ENCODE peak calls at places on chromosome 2, in nine cellular contexts. One of them, this sample, is unnamed.

GRCh38 chr2:167697961-167698360 is 549.4 kb downstream of the STK39 start:
- DNase-seq in activated T-helper 1 cell treated with anti-CD3 and anti-CD28 coated beads, Interleukin-2, amount 50 U/mL, for 16 hours: no peak
- DNase-seq in GM23338: no peak
- DNase-seq in stimulated activated CD4-positive, alpha-beta T cell treated with anti-CD3 and anti-CD28 coated beads, Interleukin-2, amount 100 ng/mL, for 24 hours: no peak
- DNase-seq in breast epithelium: no peak
- DNase-seq in nucleus accumbens: no peak
- DNase-seq in upper lobe of right lung: no peak
- DNase-seq in GM20000: no peak
- DNase-seq in effector CD4-positive, alpha-beta T cell: no peak
- DNase-seq in this sample: no peak

GRCh38 chr2:105140237-105140568 is 101.3 kb upstream of the GPR45 start:
- DNase-seq in GM23338: no peak
- DNase-seq in nucleus accumbens: no peak
- DNase-seq in activated T-helper 1 cell treated with anti-CD3 and anti-CD28 coated beads, Interleukin-2, amount 50 U/mL, for 16 hours: no peak
- DNase-seq in upper lobe of right lung: no peak
- DNase-seq in effector CD4-positive, alpha-beta T cell: no peak
- DNase-seq in stimulated activated CD4-positive, alpha-beta T cell treated with anti-CD3 and anti-CD28 coated beads, Interleukin-2, amount 100 ng/mL, for 24 hours: no peak
- DNase-seq in breast epithelium: no peak
- DNase-seq in GM20000: no peak
- DNase-seq in this sample: no peak

GRCh38 chr2:20414806-20415205 is 32.1 kb upstream of the RHOB start:
- DNase-seq in nucleus accumbens: no peak
- DNase-seq in breast epithelium: peak
- DNase-seq in upper lobe of right lung: no peak
- DNase-seq in stimulated activated CD4-positive, alpha-beta T cell treated with anti-CD3 and anti-CD28 coated beads, Interleukin-2, amount 100 ng/mL, for 24 hours: no peak
- DNase-seq in effector CD4-positive, alpha-beta T cell: no peak
- DNase-seq in GM23338: peak
- DNase-seq in GM20000: no peak
- DNase-seq in activated T-helper 1 cell treated with anti-CD3 and anti-CD28 coated beads, Interleukin-2, amount 50 U/mL, for 16 hours: no peak
- DNase-seq in this sample: no peak

GRCh38 chr2:178756343-178756742 is 50.9 kb downstream of the TTN start:
- DNase-seq in upper lobe of right lung: no peak
- DNase-seq in activated T-helper 1 cell treated with anti-CD3 and anti-CD28 coated beads, Interleukin-2, amount 50 U/mL, for 16 hours: no peak
- DNase-seq in GM23338: no peak
- DNase-seq in stimulated activated CD4-positive, alpha-beta T cell treated with anti-CD3 and anti-CD28 coated beads, Interleukin-2, amount 100 ng/mL, for 24 hours: no peak
- DNase-seq in nucleus accumbens: no peak
- DNase-seq in GM20000: no peak
- DNase-seq in effector CD4-positive, alpha-beta T cell: no peak
- DNase-seq in breast epithelium: no peak
- DNase-seq in this sample: no peak

GRCh38 chr2:58215429-58215828 is 25.7 kb downstream of the FANCL start:
- DNase-seq in effector CD4-positive, alpha-beta T cell: no peak
- DNase-seq in upper lobe of right lung: no peak
- DNase-seq in activated T-helper 1 cell treated with anti-CD3 and anti-CD28 coated beads, Interleukin-2, amount 50 U/mL, for 16 hours: no peak
- DNase-seq in nucleus accumbens: no peak
- DNase-seq in GM23338: no peak
- DNase-seq in GM20000: no peak
- DNase-seq in stimulated activated CD4-positive, alpha-beta T cell treated with anti-CD3 and anti-CD28 coated beads, Interleukin-2, amount 100 ng/mL, for 24 hours: no peak
- DNase-seq in breast epithelium: no peak
- DNase-seq in this sample: no peak

GRCh38 chr2:11710632-11711381 is 35.6 kb upstream of the LPIN1 start:
- DNase-seq in effector CD4-positive, alpha-beta T cell: no peak
- DNase-seq in GM23338: no peak
- DNase-seq in breast epithelium: no peak
- DNase-seq in activated T-helper 1 cell treated with anti-CD3 and anti-CD28 coated beads, Interleukin-2, amount 50 U/mL, for 16 hours: no peak
- DNase-seq in GM20000: no peak
- DNase-seq in upper lobe of right lung: no peak
- DNase-seq in stimulated activated CD4-positive, alpha-beta T cell treated with anti-CD3 and anti-CD28 coated beads, Interleukin-2, amount 100 ng/mL, for 24 hours: no peak
- DNase-seq in nucleus accumbens: no peak
- DNase-seq in this sample: no peak

GRCh38 chr2:28393115-28393836 is 618 bp downstream of the FOSL2 start:
- DNase-seq in stimulated activated CD4-positive, alpha-beta T cell treated with anti-CD3 and anti-CD28 coated beads, Interleukin-2, amount 100 ng/mL, for 24 hours: peak
- DNase-seq in activated T-helper 1 cell treated with anti-CD3 and anti-CD28 coated beads, Interleukin-2, amount 50 U/mL, for 16 hours: peak
- DNase-seq in GM20000: peak
- DNase-seq in upper lobe of right lung: peak
- DNase-seq in nucleus accumbens: peak
- DNase-seq in GM23338: peak
- DNase-seq in breast epithelium: peak
- DNase-seq in effector CD4-positive, alpha-beta T cell: peak
- DNase-seq in this sample: peak

GRCh38 chr2:168660859-168661258 is 141.6 kb upstream of the NOSTRIN start:
- DNase-seq in nucleus accumbens: no peak
- DNase-seq in GM20000: no peak
- DNase-seq in stimulated activated CD4-positive, alpha-beta T cell treated with anti-CD3 and anti-CD28 coated beads, Interleukin-2, amount 100 ng/mL, for 24 hours: no peak
- DNase-seq in effector CD4-positive, alpha-beta T cell: no peak
- DNase-seq in upper lobe of right lung: no peak
- DNase-seq in GM23338: no peak
- DNase-seq in activated T-helper 1 cell treated with anti-CD3 and anti-CD28 coated beads, Interleukin-2, amount 50 U/mL, for 16 hours: no peak
- DNase-seq in breast epithelium: no peak
- DNase-seq in this sample: no peak

GRCh38 chr2:159807183-159808037 is 9.4 kb upstream of the CD302 start:
- DNase-seq in effector CD4-positive, alpha-beta T cell: no peak
- DNase-seq in GM20000: peak
- DNase-seq in upper lobe of right lung: no peak
- DNase-seq in nucleus accumbens: no peak
- DNase-seq in GM23338: peak
- DNase-seq in stimulated activated CD4-positive, alpha-beta T cell treated with anti-CD3 and anti-CD28 coated beads, Interleukin-2, amount 100 ng/mL, for 24 hours: peak
- DNase-seq in breast epithelium: no peak
- DNase-seq in activated T-helper 1 cell treated with anti-CD3 and anti-CD28 coated beads, Interleukin-2, amount 50 U/mL, for 16 hours: no peak
- DNase-seq in this sample: peak

GRCh38 chr2:216195565-216195978 is 86.4 kb downstream of the XRCC5 start:
- DNase-seq in breast epithelium: no peak
- DNase-seq in effector CD4-positive, alpha-beta T cell: no peak
- DNase-seq in GM23338: no peak
- DNase-seq in upper lobe of right lung: no peak
- DNase-seq in activated T-helper 1 cell treated with anti-CD3 and anti-CD28 coated beads, Interleukin-2, amount 50 U/mL, for 16 hours: no peak
- DNase-seq in nucleus accumbens: no peak
- DNase-seq in GM20000: no peak
- DNase-seq in stimulated activated CD4-positive, alpha-beta T cell treated with anti-CD3 and anti-CD28 coated beads, Interleukin-2, amount 100 ng/mL, for 24 hours: no peak
- DNase-seq in this sample: peak

GRCh38 chr2:43127208-43127940 is 99.0 kb downstream of the ZFP36L2 start:
- DNase-seq in GM20000: peak
- DNase-seq in GM23338: peak
- DNase-seq in stimulated activated CD4-positive, alpha-beta T cell treated with anti-CD3 and anti-CD28 coated beads, Interleukin-2, amount 100 ng/mL, for 24 hours: peak
- DNase-seq in activated T-helper 1 cell treated with anti-CD3 and anti-CD28 coated beads, Interleukin-2, amount 50 U/mL, for 16 hours: peak
- DNase-seq in breast epithelium: no peak
- DNase-seq in upper lobe of right lung: peak
- DNase-seq in nucleus accumbens: no peak
- DNase-seq in effector CD4-positive, alpha-beta T cell: peak
- DNase-seq in this sample: no peak

GRCh38 chr2:239396881-239397681 is 3.7 kb downstream of the HDAC4 start:
- DNase-seq in GM20000: no peak
- DNase-seq in nucleus accumbens: no peak
- DNase-seq in upper lobe of right lung: peak
- DNase-seq in effector CD4-positive, alpha-beta T cell: peak
- DNase-seq in breast epithelium: peak
- DNase-seq in stimulated activated CD4-positive, alpha-beta T cell treated with anti-CD3 and anti-CD28 coated beads, Interleukin-2, amount 100 ng/mL, for 24 hours: peak
- DNase-seq in GM23338: peak
- DNase-seq in activated T-helper 1 cell treated with anti-CD3 and anti-CD28 coated beads, Interleukin-2, amount 50 U/mL, for 16 hours: no peak
- DNase-seq in this sample: no peak

GRCh38 chr2:47065771-47066380 is 89.2 kb downstream of the STPG4 start:
- DNase-seq in upper lobe of right lung: no peak
- DNase-seq in nucleus accumbens: no peak
- DNase-seq in effector CD4-positive, alpha-beta T cell: no peak
- DNase-seq in breast epithelium: no peak
- DNase-seq in GM20000: no peak
- DNase-seq in activated T-helper 1 cell treated with anti-CD3 and anti-CD28 coated beads, Interleukin-2, amount 50 U/mL, for 16 hours: no peak
- DNase-seq in GM23338: peak
- DNase-seq in stimulated activated CD4-positive, alpha-beta T cell treated with anti-CD3 and anti-CD28 coated beads, Interleukin-2, amount 100 ng/mL, for 24 hours: no peak
- DNase-seq in this sample: peak

GRCh38 chr2:237152361-237152760 is 66.7 kb downstream of the COPS8 start:
- DNase-seq in stimulated activated CD4-positive, alpha-beta T cell treated with anti-CD3 and anti-CD28 coated beads, Interleukin-2, amount 100 ng/mL, for 24 hours: no peak
- DNase-seq in activated T-helper 1 cell treated with anti-CD3 and anti-CD28 coated beads, Interleukin-2, amount 50 U/mL, for 16 hours: no peak
- DNase-seq in nucleus accumbens: no peak
- DNase-seq in upper lobe of right lung: no peak
- DNase-seq in breast epithelium: no peak
- DNase-seq in GM23338: no peak
- DNase-seq in GM20000: no peak
- DNase-seq in effector CD4-positive, alpha-beta T cell: no peak
- DNase-seq in this sample: no peak

GRCh38 chr2:108280466-108280865 is 8.2 kb upstream of the SULT1C2 start:
- DNase-seq in stimulated activated CD4-positive, alpha-beta T cell treated with anti-CD3 and anti-CD28 coated beads, Interleukin-2, amount 100 ng/mL, for 24 hours: no peak
- DNase-seq in breast epithelium: no peak
- DNase-seq in GM23338: no peak
- DNase-seq in activated T-helper 1 cell treated with anti-CD3 and anti-CD28 coated beads, Interleukin-2, amount 50 U/mL, for 16 hours: no peak
- DNase-seq in GM20000: no peak
- DNase-seq in nucleus accumbens: no peak
- DNase-seq in upper lobe of right lung: no peak
- DNase-seq in effector CD4-positive, alpha-beta T cell: no peak
- DNase-seq in this sample: no peak

GRCh38 chr2:43391877-43392214 is 165.4 kb upstream of the ZFP36L2 start:
- DNase-seq in GM20000: peak
- DNase-seq in upper lobe of right lung: no peak
- DNase-seq in breast epithelium: no peak
- DNase-seq in nucleus accumbens: no peak
- DNase-seq in activated T-helper 1 cell treated with anti-CD3 and anti-CD28 coated beads, Interleukin-2, amount 50 U/mL, for 16 hours: no peak
- DNase-seq in GM23338: no peak
- DNase-seq in effector CD4-positive, alpha-beta T cell: no peak
- DNase-seq in stimulated activated CD4-positive, alpha-beta T cell treated with anti-CD3 and anti-CD28 coated beads, Interleukin-2, amount 100 ng/mL, for 24 hours: no peak
- DNase-seq in this sample: peak

GRCh38 chr2:67399144-67399543 is 2.0 kb downstream of the ETAA1 start:
- DNase-seq in GM23338: no peak
- DNase-seq in activated T-helper 1 cell treated with anti-CD3 and anti-CD28 coated beads, Interleukin-2, amount 50 U/mL, for 16 hours: no peak
- DNase-seq in GM20000: no peak
- DNase-seq in effector CD4-positive, alpha-beta T cell: no peak
- DNase-seq in stimulated activated CD4-positive, alpha-beta T cell treated with anti-CD3 and anti-CD28 coated beads, Interleukin-2, amount 100 ng/mL, for 24 hours: no peak
- DNase-seq in nucleus accumbens: no peak
- DNase-seq in breast epithelium: no peak
- DNase-seq in upper lobe of right lung: no peak
- DNase-seq in this sample: no peak

GRCh38 chr2:110677530-110678456 is at the start of gene BUB1:
- DNase-seq in GM20000: peak
- DNase-seq in activated T-helper 1 cell treated with anti-CD3 and anti-CD28 coated beads, Interleukin-2, amount 50 U/mL, for 16 hours: peak
- DNase-seq in nucleus accumbens: peak
- DNase-seq in upper lobe of right lung: peak
- DNase-seq in GM23338: peak
- DNase-seq in breast epithelium: peak
- DNase-seq in stimulated activated CD4-positive, alpha-beta T cell treated with anti-CD3 and anti-CD28 coated beads, Interleukin-2, amount 100 ng/mL, for 24 hours: peak
- DNase-seq in effector CD4-positive, alpha-beta T cell: peak
- DNase-seq in this sample: peak

GRCh38 chr2:119747311-119747710 is 12.4 kb upstream of the PTPN4 start:
- DNase-seq in effector CD4-positive, alpha-beta T cell: no peak
- DNase-seq in activated T-helper 1 cell treated with anti-CD3 and anti-CD28 coated beads, Interleukin-2, amount 50 U/mL, for 16 hours: no peak
- DNase-seq in nucleus accumbens: no peak
- DNase-seq in stimulated activated CD4-positive, alpha-beta T cell treated with anti-CD3 and anti-CD28 coated beads, Interleukin-2, amount 100 ng/mL, for 24 hours: no peak
- DNase-seq in upper lobe of right lung: no peak
- DNase-seq in breast epithelium: no peak
- DNase-seq in GM20000: no peak
- DNase-seq in GM23338: no peak
- DNase-seq in this sample: no peak

GRCh38 chr2:149169653-149170052 is 131.2 kb downstream of the LYPD6B start:
- DNase-seq in nucleus accumbens: peak
- DNase-seq in upper lobe of right lung: no peak
- DNase-seq in effector CD4-positive, alpha-beta T cell: no peak
- DNase-seq in stimulated activated CD4-positive, alpha-beta T cell treated with anti-CD3 and anti-CD28 coated beads, Interleukin-2, amount 100 ng/mL, for 24 hours: no peak
- DNase-seq in activated T-helper 1 cell treated with anti-CD3 and anti-CD28 coated beads, Interleukin-2, amount 50 U/mL, for 16 hours: no peak
- DNase-seq in GM20000: no peak
- DNase-seq in GM23338: no peak
- DNase-seq in breast epithelium: no peak
- DNase-seq in this sample: no peak

GRCh38 chr2:79717364-79718007 is 204.6 kb downstream of the CTNNA2 start:
- DNase-seq in GM23338: peak
- DNase-seq in upper lobe of right lung: no peak
- DNase-seq in activated T-helper 1 cell treated with anti-CD3 and anti-CD28 coated beads, Interleukin-2, amount 50 U/mL, for 16 hours: no peak
- DNase-seq in nucleus accumbens: no peak
- DNase-seq in GM20000: no peak
- DNase-seq in breast epithelium: no peak
- DNase-seq in stimulated activated CD4-positive, alpha-beta T cell treated with anti-CD3 and anti-CD28 coated beads, Interleukin-2, amount 100 ng/mL, for 24 hours: no peak
- DNase-seq in effector CD4-positive, alpha-beta T cell: no peak
- DNase-seq in this sample: peak

GRCh38 chr2:98020992-98021713 is 25.4 kb upstream of the TMEM131 start:
- DNase-seq in stimulated activated CD4-positive, alpha-beta T cell treated with anti-CD3 and anti-CD28 coated beads, Interleukin-2, amount 100 ng/mL, for 24 hours: no peak
- DNase-seq in effector CD4-positive, alpha-beta T cell: no peak
- DNase-seq in breast epithelium: no peak
- DNase-seq in GM20000: no peak
- DNase-seq in GM23338: peak
- DNase-seq in nucleus accumbens: no peak
- DNase-seq in activated T-helper 1 cell treated with anti-CD3 and anti-CD28 coated beads, Interleukin-2, amount 50 U/mL, for 16 hours: no peak
- DNase-seq in upper lobe of right lung: no peak
- DNase-seq in this sample: no peak

GRCh38 chr2:119786312-119786711 is 26.6 kb downstream of the PTPN4 start:
- DNase-seq in GM23338: no peak
- DNase-seq in upper lobe of right lung: no peak
- DNase-seq in effector CD4-positive, alpha-beta T cell: no peak
- DNase-seq in activated T-helper 1 cell treated with anti-CD3 and anti-CD28 coated beads, Interleukin-2, amount 50 U/mL, for 16 hours: no peak
- DNase-seq in nucleus accumbens: no peak
- DNase-seq in GM20000: no peak
- DNase-seq in breast epithelium: no peak
- DNase-seq in stimulated activated CD4-positive, alpha-beta T cell treated with anti-CD3 and anti-CD28 coated beads, Interleukin-2, amount 100 ng/mL, for 24 hours: no peak
- DNase-seq in this sample: no peak

GRCh38 chr2:18829331-18829902 is 240.0 kb upstream of the NT5C1B start:
- DNase-seq in stimulated activated CD4-positive, alpha-beta T cell treated with anti-CD3 and anti-CD28 coated beads, Interleukin-2, amount 100 ng/mL, for 24 hours: no peak
- DNase-seq in effector CD4-positive, alpha-beta T cell: no peak
- DNase-seq in upper lobe of right lung: no peak
- DNase-seq in nucleus accumbens: no peak
- DNase-seq in GM20000: no peak
- DNase-seq in breast epithelium: no peak
- DNase-seq in activated T-helper 1 cell treated with anti-CD3 and anti-CD28 coated beads, Interleukin-2, amount 50 U/mL, for 16 hours: no peak
- DNase-seq in GM23338: no peak
- DNase-seq in this sample: peak

GRCh38 chr2:119808516-119809147 is 48.9 kb downstream of the PTPN4 start:
- DNase-seq in upper lobe of right lung: no peak
- DNase-seq in effector CD4-positive, alpha-beta T cell: no peak
- DNase-seq in GM23338: no peak
- DNase-seq in activated T-helper 1 cell treated with anti-CD3 and anti-CD28 coated beads, Interleukin-2, amount 50 U/mL, for 16 hours: no peak
- DNase-seq in nucleus accumbens: no peak
- DNase-seq in GM20000: no peak
- DNase-seq in stimulated activated CD4-positive, alpha-beta T cell treated with anti-CD3 and anti-CD28 coated beads, Interleukin-2, amount 100 ng/mL, for 24 hours: no peak
- DNase-seq in breast epithelium: no peak
- DNase-seq in this sample: no peak

GRCh38 chr2:61688369-61689334 is 150.5 kb upstream of the XPO1 start:
- DNase-seq in activated T-helper 1 cell treated with anti-CD3 and anti-CD28 coated beads, Interleukin-2, amount 50 U/mL, for 16 hours: no peak
- DNase-seq in stimulated activated CD4-positive, alpha-beta T cell treated with anti-CD3 and anti-CD28 coated beads, Interleukin-2, amount 100 ng/mL, for 24 hours: no peak
- DNase-seq in GM20000: no peak
- DNase-seq in nucleus accumbens: no peak
- DNase-seq in effector CD4-positive, alpha-beta T cell: no peak
- DNase-seq in breast epithelium: no peak
- DNase-seq in GM23338: no peak
- DNase-seq in upper lobe of right lung: no peak
- DNase-seq in this sample: no peak